ENCODE peak calls at places on chromosomes 1 and 21, in ten cellular contexts. F, J, R, W, M, Q, O, I, S and L are unnamed samples.

GRCh38 chr1:203628185-203628996 is 1.8 kb downstream of the ATP2B4 start:
- DNase-seq in O (peak), R (no peak), M (no peak), F (no peak), I (no peak), W (no peak), Q (no peak), J (no peak), S (peak), L (peak)

GRCh38 chr1:3568815-3569435 is 42.4 kb downstream of the MEGF6 start:
- DNase-seq in O (no peak), F (no peak), M (no peak), W (no peak), Q (no peak), S (no peak), J (no peak), R (no peak), I (no peak), L (no peak)

GRCh38 chr21:30408782-30409494 is 13.1 kb downstream of the KRTAP13-1 start:
- DNase-seq in R (no peak), I (peak), O (peak), J (no peak), M (no peak), W (no peak), F (no peak), S (peak), Q (peak), L (peak)

GRCh38 chr21:33258475-33258874 is 7.7 kb upstream of the IL10RB start:
- DNase-seq in I (no peak), Q (no peak), M (no peak), W (no peak), J (no peak), R (no peak), S (no peak), O (no peak), F (no peak), L (no peak)

GRCh38 chr1:1875932-1876331 is 15.0 kb downstream of the GNB1 start:
- DNase-seq in W (no peak), J (no peak), I (no peak), Q (no peak), R (no peak), S (no peak), M (no peak), O (no peak), F (no peak), L (no peak)

GRCh38 chr1:182601416-182601786 is 2.8 kb downstream of the RGS16 start:
- DNase-seq in W (peak), I (peak), S (peak), R (peak), J (no peak), O (peak), M (peak), Q (peak), F (peak), L (peak)

GRCh38 chr1:202244841-202245261 is 51.3 kb downstream of the LGR6 start:
- DNase-seq in M (no peak), O (no peak), Q (no peak), W (no peak), R (no peak), F (no peak), I (peak), J (no peak), S (no peak), L (no peak)

GRCh38 chr21:16488042-16488441 is 758.3 kb downstream of the USP25 start:
- DNase-seq in S (no peak), O (no peak), R (no peak), W (no peak), J (no peak), Q (no peak), I (no peak), M (no peak), F (no peak), L (no peak)

GRCh38 chr1:162724583-162725120 is 65.8 kb upstream of the HSD17B7 start:
- DNase-seq in F (no peak), W (no peak), I (no peak), O (peak), J (no peak), Q (no peak), M (no peak), S (no peak), R (no peak), L (no peak)

GRCh38 chr1:62918706-62919105 is 134.8 kb downstream of the ATG4C start:
- DNase-seq in R (no peak), M (no peak), S (no peak), J (no peak), F (no peak), I (no peak), W (no peak), O (no peak), Q (no peak), L (no peak)

GRCh38 chr1:19804786-19805390 is 5.2 kb upstream of the TMCO4 start:
- DNase-seq in Q (no peak), J (no peak), F (no peak), O (peak), I (no peak), S (peak), W (no peak), M (no peak), R (no peak), L (no peak)